ENCODE peak calls at places on chromosomes 16 and 17, in five cellular contexts. M, G, B, A and T are unnamed samples.

GRCh38 chr16:28923231-28923587 is 1.8 kb downstream of the RABEP2 start:
- DNase-seq in M (no peak), G (peak), B (no peak), A (no peak), T (no peak)

GRCh38 chr17:50146927-50147640 is 3.4 kb downstream of the PPP1R9B start:
- DNase-seq in M (peak), G (no peak), B (no peak), A (no peak), T (no peak)

GRCh38 chr17:73272906-73273218 is 11.2 kb upstream of the CPSF4L start:
- DNase-seq in M (peak), G (no peak), B (no peak), A (no peak), T (no peak)

GRCh38 chr17:15480209-15480608 is 12.8 kb upstream of the CDRT4 start:
- DNase-seq in M (no peak), G (no peak), B (no peak), A (no peak), T (no peak)

GRCh38 chr16:27994686-27995085 is 68.8 kb downstream of the GSG1L start:
- DNase-seq in M (no peak), G (no peak), B (no peak), A (no peak), T (no peak)

GRCh38 chr16:85123891-85124635 is 11.8 kb upstream of the CIBAR2 start:
- DNase-seq in M (peak), G (no peak), B (peak), A (no peak), T (no peak)

GRCh38 chr16:1774456-1774795 is 1.5 kb upstream of the MRPS34 start:
- DNase-seq in M (no peak), G (no peak), B (no peak), A (no peak), T (no peak)

GRCh38 chr17:82933911-82934310 is 94.1 kb upstream of the ZNF750 start:
- DNase-seq in M (no peak), G (no peak), B (no peak), A (no peak), T (no peak)

GRCh38 chr17:5485270-5486205 is at the start of gene DERL2:
- DNase-seq in M (peak), G (no peak), B (no peak), A (no peak), T (no peak)

GRCh38 chr16:89422527-89422904 is 67.8 kb downstream of the ANKRD11 start:
- DNase-seq in M (no peak), G (no peak), B (no peak), A (no peak), T (no peak)